ENCODE peak calls at places on chromosome 4, in six cellular contexts. S, F, O, V, N and W are unnamed samples.
A peak's percentile ranks its signal among the peaks of the same experiment; 100 is the strongest.

GRCh38 chr4:184475096-184475461 is 729 bp upstream of the IRF2 start:
- DNase-seq in V (peak; percentile 56), S (peak; percentile 66), O (peak; percentile 75), N (peak; percentile 71), F (peak; percentile 23), W (no peak)

GRCh38 chr4:57109847-57110634 is at the start of gene IGFBP7:
- DNase-seq in S (peak; percentile 50), V (peak; percentile 46), F (peak; percentile 41), N (no peak), O (peak; percentile 66), W (no peak)

GRCh38 chr4:8777320-8778196 is 94.1 kb downstream of the HMX1 start:
- DNase-seq in O (no peak), F (no peak), S (no peak), N (no peak), V (no peak), W (no peak)

GRCh38 chr4:54400188-54400587 is 171.1 kb downstream of the PDGFRA start:
- DNase-seq in O (no peak), F (no peak), N (peak; percentile 5), V (no peak), S (no peak), W (no peak)

GRCh38 chr4:67234296-67234695 is 311.0 kb downstream of the CENPC start:
- DNase-seq in V (no peak), F (no peak), S (no peak), O (no peak), N (no peak), W (no peak)

GRCh38 chr4:37383579-37384229 is 139.2 kb downstream of the NWD2 start:
- DNase-seq in N (peak; percentile 19), V (no peak), O (no peak), F (peak; percentile 73), S (no peak), W (no peak)

GRCh38 chr4:38764292-38764691 is 18.5 kb downstream of the TLR10 start:
- DNase-seq in S (no peak), F (no peak), V (no peak), O (no peak), N (no peak), W (no peak)

GRCh38 chr4:20395160-20395773 is 143.6 kb downstream of the SLIT2 start:
- DNase-seq in F (peak; percentile 63), S (no peak), O (no peak), V (no peak), N (peak; percentile 45), W (no peak)

GRCh38 chr4:155900402-155900801 is 3.1 kb upstream of the TDO2 start:
- DNase-seq in N (peak; percentile 81), F (no peak), O (no peak), V (no peak), S (no peak), W (peak; percentile 6)

GRCh38 chr4:153112071-153112460 is 92.2 kb upstream of the TRIM2 start:
- DNase-seq in O (no peak), N (no peak), S (no peak), V (no peak), F (no peak), W (no peak)

GRCh38 chr4:76002176-76002575 is 5.1 kb downstream of the CXCL9 start:
- DNase-seq in V (no peak), N (no peak), F (no peak), S (no peak), O (no peak), W (no peak)

GRCh38 chr4:6918345-6918744 is 8.7 kb downstream of the TBC1D14 start:
- DNase-seq in S (no peak), O (no peak), F (no peak), V (no peak), N (no peak), W (no peak)

GRCh38 chr4:83285022-83285387 is 407 bp upstream of the COQ2 start:
- DNase-seq in F (peak; percentile 7), V (peak; percentile 32), N (peak; percentile 61), O (no peak), S (no peak), W (no peak)

GRCh38 chr4:95409750-95410149 is 139.0 kb downstream of the UNC5C start:
- DNase-seq in F (no peak), N (no peak), V (no peak), O (no peak), S (no peak), W (no peak)

GRCh38 chr4:2354760-2355159 is 63.7 kb downstream of the ZFYVE28 start:
- DNase-seq in O (no peak), N (no peak), F (no peak), V (no peak), S (no peak), W (no peak)

GRCh38 chr4:2352729-2353221 is 65.7 kb downstream of the ZFYVE28 start:
- DNase-seq in F (no peak), S (no peak), O (no peak), V (no peak), N (no peak), W (no peak)

GRCh38 chr4:2354127-2354526 is 64.3 kb downstream of the ZFYVE28 start:
- DNase-seq in S (peak; percentile 10), V (no peak), N (peak; percentile 27), O (no peak), F (no peak), W (no peak)

GRCh38 chr4:2352171-2352570 is 66.3 kb downstream of the ZFYVE28 start:
- DNase-seq in F (no peak), O (no peak), N (no peak), V (no peak), S (no peak), W (no peak)

DNA sequence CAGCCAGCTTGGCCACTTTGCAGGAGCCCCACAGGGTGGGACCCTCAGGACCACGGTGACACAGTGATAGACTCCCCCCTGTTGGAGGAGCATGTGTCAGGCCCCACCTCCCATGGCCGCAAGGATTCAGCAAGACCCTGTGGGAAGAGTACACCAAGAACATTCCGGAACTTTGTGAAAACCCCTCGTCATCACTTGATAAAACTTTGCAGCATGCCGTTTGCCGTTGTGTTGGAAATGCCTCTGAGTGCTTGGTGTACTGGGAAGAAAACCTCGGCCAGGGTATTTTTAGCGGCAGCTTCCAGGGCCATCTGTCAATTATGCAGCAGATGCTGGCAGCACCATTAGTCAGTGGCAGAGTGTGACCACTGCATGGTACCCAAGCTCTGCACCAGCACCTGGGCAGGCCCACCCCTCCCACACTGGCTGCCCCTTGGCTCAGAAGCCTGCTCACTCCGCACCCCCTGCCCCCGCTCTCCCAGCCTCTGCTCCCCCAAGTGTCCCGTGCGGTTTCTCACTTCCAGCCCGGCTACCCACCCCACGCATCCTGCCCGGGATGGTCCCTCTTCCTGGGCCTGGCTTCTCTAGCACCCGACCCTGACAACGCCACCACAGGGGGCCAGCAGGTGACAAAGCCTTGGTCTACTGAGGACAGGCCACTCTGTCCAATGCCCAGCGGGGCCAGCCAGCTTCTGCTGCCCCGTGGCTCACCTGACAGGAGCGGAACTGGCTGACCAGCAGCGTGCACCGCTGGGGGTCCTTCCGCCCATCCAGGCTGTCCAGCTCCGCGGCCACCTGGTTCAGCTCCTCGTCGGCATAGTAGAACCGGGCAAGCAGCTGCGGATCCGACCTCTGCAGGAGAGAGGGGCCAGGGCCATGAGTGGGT is 65.0 kb downstream of the ZFYVE28 start:
- DNase-seq in V (no peak), N (no peak), O (no peak), S (no peak), F (peak; percentile 79), W (no peak)
- H3K27ac ChIP-seq in V (no peak overlapping the region), N (no peak overlapping the region), O (no peak overlapping the region), S (no peak overlapping the region), F (peak overlapping the region; percentile 52), W (no peak overlapping the region)

GRCh38 chr4:122798101-122798500 is 28.5 kb upstream of the FGF2 start:
- DNase-seq in S (peak; percentile 52), F (no peak), N (peak; percentile 97), O (peak; percentile 64), V (no peak), W (peak; percentile 88)
- TF ChIP-seq CTCF in S (peak; percentile 12), F (no peak), N (peak; percentile 16), O (no peak), V (no peak), W (peak; percentile 14)

DNA sequence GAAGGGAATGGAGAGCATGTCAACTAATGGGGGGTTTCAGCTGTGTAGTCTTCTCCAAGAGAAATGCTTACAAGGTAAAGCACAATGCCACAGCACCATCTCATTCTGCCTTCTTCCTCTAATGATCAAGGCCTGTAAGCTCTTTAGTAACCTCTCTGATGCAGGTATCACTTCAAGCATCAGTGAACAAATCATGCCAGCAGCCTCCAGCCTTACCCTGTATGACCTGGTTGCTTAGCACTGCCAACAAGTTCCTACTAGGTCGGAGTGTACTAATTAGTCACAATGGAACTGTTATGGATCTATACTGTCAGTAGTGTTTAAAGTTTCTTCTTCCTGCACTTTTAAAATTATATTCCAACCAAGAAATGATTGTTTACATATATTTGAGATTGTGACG is 197.7 kb downstream of the GRID2 start:
- DNase-seq in N (no peak), S (no peak), O (no peak), F (no peak), V (no peak), W (no peak)
- H3K27ac ChIP-seq in N (no peak overlapping the region), S (no peak overlapping the region), O (no peak overlapping the region), F (no peak overlapping the region), V (no peak overlapping the region), W (no peak overlapping the region)

GRCh38 chr4:18686338-18687039 is 664.9 kb upstream of the LCORL start:
- DNase-seq in V (no peak), F (no peak), O (no peak), N (no peak), S (no peak), W (no peak)

GRCh38 chr4:18691431-18692200 is 670.1 kb upstream of the LCORL start:
- DNase-seq in F (peak; percentile 10), V (no peak), S (no peak), N (no peak), O (no peak), W (no peak)

GRCh38 chr4:18684932-18685331 is 663.4 kb upstream of the LCORL start:
- DNase-seq in N (no peak), S (no peak), O (no peak), F (no peak), V (no peak), W (no peak)

GRCh38 chr4:18689308-18689915 is 667.9 kb upstream of the LCORL start:
- DNase-seq in F (peak; percentile 69), O (no peak), V (peak; percentile 54), N (peak; percentile 78), S (peak; percentile 46), W (peak; percentile 47)
- TF ChIP-seq CTCF in F (peak; percentile 81), O (peak; percentile 46), V (peak; percentile 66), N (peak; percentile 89), S (peak; percentile 73), W (peak; percentile 88)

GRCh38 chr4:23877758-23878229 is 12.1 kb downstream of the PPARGC1A start:
- DNase-seq in V (no peak), S (peak; percentile 36), N (peak; percentile 67), O (no peak), F (no peak), W (no peak)

GRCh38 chr4:23876418-23877089 is 13.3 kb downstream of the PPARGC1A start:
- DNase-seq in S (no peak), O (no peak), F (no peak), V (no peak), N (no peak), W (no peak)

GRCh38 chr4:23873717-23874535 is 15.9 kb downstream of the PPARGC1A start:
- DNase-seq in O (no peak), N (no peak), V (no peak), F (no peak), S (no peak), W (no peak)

GRCh38 chr4:23874536-23874901 is 15.3 kb downstream of the PPARGC1A start:
- DNase-seq in N (no peak), O (no peak), V (no peak), F (no peak), S (no peak), W (no peak)

DNA sequence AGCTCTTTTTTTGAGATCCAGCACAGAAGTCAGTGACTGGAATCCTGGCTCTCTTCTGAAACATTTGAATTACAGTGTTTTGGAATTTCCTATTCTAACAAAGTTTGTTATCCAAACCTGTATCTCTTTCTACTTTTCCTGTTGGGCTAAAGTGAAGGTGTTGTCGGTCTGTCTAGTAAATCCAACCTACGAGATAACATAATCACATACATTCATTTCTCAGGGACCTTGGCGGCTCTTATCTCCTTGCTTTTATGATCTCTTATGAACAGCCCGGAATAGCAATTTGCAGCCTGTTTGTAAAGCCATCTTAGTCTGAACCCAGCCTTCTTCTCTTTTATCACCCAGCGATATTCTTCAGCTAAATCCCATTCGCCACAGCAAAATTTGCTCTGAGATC is 14.5 kb downstream of the PPARGC1A start:
- DNase-seq in V (no peak), O (no peak), F (no peak), S (no peak), N (peak; percentile 23), W (no peak)
- H3K27ac ChIP-seq in V (peak overlapping the region; percentile 93), O (no peak overlapping the region), F (peak overlapping the region; percentile 86), S (no peak overlapping the region), N (no peak overlapping the region), W (no peak overlapping the region)